ENCODE peak calls at places on chromosomes 5 and 9, in six cellular contexts. One of them, this sample, is unnamed.

GRCh38 chr5:60797482-60798153 is 46.5 kb downstream of the ELOVL7 start:
- DNase-seq in AG09309: no peak
- DNase-seq in ovary: no peak
- DNase-seq in endodermal cell: peak; percentile 61
- DNase-seq in cardiac muscle cell: no peak
- DNase-seq in body of pancreas: no peak
- DNase-seq in this sample: no peak

GRCh38 chr5:130400091-130400490 is 495.8 kb downstream of the CHSY3 start:
- DNase-seq in AG09309: peak; percentile 16
- DNase-seq in ovary: no peak
- DNase-seq in endodermal cell: no peak
- DNase-seq in cardiac muscle cell: peak; percentile 80
- DNase-seq in body of pancreas: no peak
- DNase-seq in this sample: peak; percentile 34

GRCh38 chr9:15135167-15135792 is 171.7 kb downstream of the TTC39B start:
- DNase-seq in AG09309: peak; percentile 57
- DNase-seq in ovary: peak; percentile 22
- DNase-seq in endodermal cell: peak; percentile 93
- DNase-seq in cardiac muscle cell: peak; percentile 86
- DNase-seq in body of pancreas: peak; percentile 63
- DNase-seq in this sample: no peak

GRCh38 chr5:130975299-130975698 is 189.8 kb downstream of the HINT1 start:
- DNase-seq in AG09309: no peak
- DNase-seq in ovary: no peak
- DNase-seq in endodermal cell: no peak
- DNase-seq in cardiac muscle cell: no peak
- DNase-seq in body of pancreas: peak; percentile 25
- DNase-seq in this sample: no peak

GRCh38 chr9:14813336-14814020 is 90.9 kb upstream of the CER1 start:
- DNase-seq in AG09309: no peak
- DNase-seq in ovary: no peak
- DNase-seq in endodermal cell: no peak
- DNase-seq in cardiac muscle cell: peak; percentile 13
- DNase-seq in body of pancreas: no peak
- DNase-seq in this sample: peak; percentile 4

GRCh38 chr9:131666779-131667178 is 73.1 kb downstream of the RAPGEF1 start:
- DNase-seq in AG09309: no peak
- DNase-seq in ovary: no peak
- DNase-seq in endodermal cell: no peak
- DNase-seq in cardiac muscle cell: no peak
- DNase-seq in body of pancreas: no peak
- DNase-seq in this sample: no peak

GRCh38 chr5:61637566-61637965 is 305.5 kb downstream of the ZSWIM6 start:
- DNase-seq in AG09309: no peak
- DNase-seq in ovary: no peak
- DNase-seq in endodermal cell: no peak
- DNase-seq in cardiac muscle cell: no peak
- DNase-seq in body of pancreas: no peak
- DNase-seq in this sample: no peak

GRCh38 chr5:103249068-103249467 is 9.5 kb upstream of the MACIR start:
- DNase-seq in AG09309: no peak
- DNase-seq in ovary: no peak
- DNase-seq in endodermal cell: no peak
- DNase-seq in cardiac muscle cell: no peak
- DNase-seq in body of pancreas: no peak
- DNase-seq in this sample: no peak

GRCh38 chr9:37464426-37465248 is 613 bp downstream of the ZBTB5 start:
- DNase-seq in AG09309: no peak
- DNase-seq in ovary: no peak
- DNase-seq in endodermal cell: no peak
- DNase-seq in cardiac muscle cell: peak; percentile 74
- DNase-seq in body of pancreas: peak; percentile 79
- DNase-seq in this sample: no peak

GRCh38 chr9:110130791-110131416 is 77.1 kb downstream of the C9orf152 start:
- DNase-seq in AG09309: no peak
- DNase-seq in ovary: no peak
- DNase-seq in endodermal cell: peak; percentile 64
- DNase-seq in cardiac muscle cell: no peak
- DNase-seq in body of pancreas: no peak
- DNase-seq in this sample: no peak

GRCh38 chr5:172142709-172143215 is 45.3 kb downstream of the STK10 start:
- DNase-seq in AG09309: no peak
- DNase-seq in ovary: no peak
- DNase-seq in endodermal cell: peak; percentile 69
- DNase-seq in cardiac muscle cell: peak; percentile 55
- DNase-seq in body of pancreas: no peak
- DNase-seq in this sample: no peak

GRCh38 chr5:125198270-125198974 is 452.0 kb upstream of the ZNF608 start:
- DNase-seq in AG09309: peak; percentile 60
- DNase-seq in ovary: peak; percentile 73
- DNase-seq in endodermal cell: no peak
- DNase-seq in cardiac muscle cell: peak; percentile 88
- DNase-seq in body of pancreas: peak; percentile 77
- DNase-seq in this sample: peak; percentile 29

GRCh38 chr5:151585970-151586369 is 5.2 kb downstream of the FAT2 start:
- DNase-seq in AG09309: no peak
- DNase-seq in ovary: no peak
- DNase-seq in endodermal cell: no peak
- DNase-seq in cardiac muscle cell: no peak
- DNase-seq in body of pancreas: no peak
- DNase-seq in this sample: no peak

GRCh38 chr5:116451905-116452450 is 122.6 kb downstream of the SEMA6A start:
- DNase-seq in AG09309: no peak
- DNase-seq in ovary: no peak
- DNase-seq in endodermal cell: peak; percentile 69
- DNase-seq in cardiac muscle cell: no peak
- DNase-seq in body of pancreas: no peak
- DNase-seq in this sample: no peak

GRCh38 chr5:38008198-38008597 is 168.4 kb upstream of the GDNF start:
- DNase-seq in AG09309: no peak
- DNase-seq in ovary: no peak
- DNase-seq in endodermal cell: no peak
- DNase-seq in cardiac muscle cell: no peak
- DNase-seq in body of pancreas: no peak
- DNase-seq in this sample: no peak

GRCh38 chr5:148179234-148179824 is 11.0 kb downstream of the SPINK14 start:
- DNase-seq in AG09309: peak; percentile 57
- DNase-seq in ovary: no peak
- DNase-seq in endodermal cell: no peak
- DNase-seq in cardiac muscle cell: peak; percentile 85
- DNase-seq in body of pancreas: peak; percentile 9
- DNase-seq in this sample: peak; percentile 5

GRCh38 chr5:110716247-110717245 is 9.9 kb downstream of the TMEM232 start:
- DNase-seq in AG09309: no peak
- DNase-seq in ovary: no peak
- DNase-seq in endodermal cell: no peak
- DNase-seq in cardiac muscle cell: no peak
- DNase-seq in body of pancreas: no peak
- DNase-seq in this sample: no peak

GRCh38 chr5:180898621-180899246 is at the start of gene BTNL8:
- DNase-seq in AG09309: no peak
- DNase-seq in ovary: no peak
- DNase-seq in endodermal cell: no peak
- DNase-seq in cardiac muscle cell: no peak
- DNase-seq in body of pancreas: peak; percentile 34
- DNase-seq in this sample: no peak

GRCh38 chr9:121858788-121859187 is 207.4 kb downstream of the DAB2IP start:
- DNase-seq in AG09309: no peak
- DNase-seq in ovary: no peak
- DNase-seq in endodermal cell: peak; percentile 38
- DNase-seq in cardiac muscle cell: no peak
- DNase-seq in body of pancreas: no peak
- DNase-seq in this sample: no peak

GRCh38 chr5:59189482-59189881 is 606.6 kb downstream of the RAB3C start:
- DNase-seq in AG09309: no peak
- DNase-seq in ovary: no peak
- DNase-seq in endodermal cell: no peak
- DNase-seq in cardiac muscle cell: peak; percentile 67
- DNase-seq in body of pancreas: no peak
- DNase-seq in this sample: no peak

GRCh38 chr5:59186623-59187022 is 603.7 kb downstream of the RAB3C start:
- DNase-seq in AG09309: no peak
- DNase-seq in ovary: no peak
- DNase-seq in endodermal cell: no peak
- DNase-seq in cardiac muscle cell: no peak
- DNase-seq in body of pancreas: no peak
- DNase-seq in this sample: no peak

GRCh38 chr5:59187772-59188347 is 605.0 kb downstream of the RAB3C start:
- DNase-seq in AG09309: no peak
- DNase-seq in ovary: no peak
- DNase-seq in endodermal cell: no peak
- DNase-seq in cardiac muscle cell: peak; percentile 80
- DNase-seq in body of pancreas: no peak
- DNase-seq in this sample: no peak

GRCh38 chr5:59190746-59191145 is 607.9 kb downstream of the RAB3C start:
- DNase-seq in AG09309: no peak
- DNase-seq in ovary: no peak
- DNase-seq in endodermal cell: no peak
- DNase-seq in cardiac muscle cell: no peak
- DNase-seq in body of pancreas: no peak
- DNase-seq in this sample: no peak

GRCh38 chr5:59188415-59189225 is 605.7 kb downstream of the RAB3C start:
- DNase-seq in AG09309: no peak
- DNase-seq in ovary: peak; percentile 71
- DNase-seq in endodermal cell: peak; percentile 81
- DNase-seq in cardiac muscle cell: peak; percentile 88
- DNase-seq in body of pancreas: peak; percentile 80
- DNase-seq in this sample: no peak
- H3K4me3 ChIP-seq in AG09309: no peak overlapping the region
- H3K4me3 ChIP-seq in ovary: no peak overlapping the region
- H3K4me3 ChIP-seq in endodermal cell: no peak overlapping the region
- H3K4me3 ChIP-seq in cardiac muscle cell: no peak overlapping the region
- H3K4me3 ChIP-seq in body of pancreas: no peak overlapping the region
- H3K4me3 ChIP-seq in this sample: no peak overlapping the region

GRCh38 chr9:20191239-20191840 is 402.5 kb upstream of the SLC24A2 start:
- DNase-seq in AG09309: no peak
- DNase-seq in ovary: no peak
- DNase-seq in endodermal cell: no peak
- DNase-seq in cardiac muscle cell: no peak
- DNase-seq in body of pancreas: no peak
- DNase-seq in this sample: no peak
- TF ChIP-seq CTCF in AG09309: peak; percentile 2
- TF ChIP-seq CTCF in ovary: no peak
- TF ChIP-seq CTCF in endodermal cell: peak; percentile 49
- TF ChIP-seq CTCF in cardiac muscle cell: no peak
- TF ChIP-seq CTCF in body of pancreas: no peak
- TF ChIP-seq CTCF in this sample: no peak

DNA sequence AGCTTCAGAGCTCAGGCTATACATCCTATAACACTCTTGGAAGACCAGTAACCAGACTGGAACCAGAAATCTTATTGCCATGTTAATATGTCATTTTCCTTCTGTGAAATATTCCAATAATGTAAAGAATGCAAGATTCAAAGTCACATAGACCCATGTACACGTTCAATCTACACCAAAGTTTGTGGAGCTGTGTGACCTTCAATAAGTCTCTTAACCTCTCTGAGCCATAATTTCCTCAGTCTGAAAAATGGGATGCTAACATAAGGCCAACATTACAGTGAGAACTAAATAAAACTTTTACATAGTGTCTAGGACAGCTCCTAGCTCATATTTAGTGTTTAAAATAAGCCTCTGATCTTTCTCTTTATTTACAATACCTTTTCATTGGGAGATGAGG is 70.4 kb downstream of the ARRDC3 start:
- DNase-seq in AG09309: no peak
- DNase-seq in ovary: no peak
- DNase-seq in endodermal cell: no peak
- DNase-seq in cardiac muscle cell: no peak
- DNase-seq in body of pancreas: no peak
- DNase-seq in this sample: no peak
- H3K4me3 ChIP-seq in AG09309: no peak overlapping the region
- H3K4me3 ChIP-seq in ovary: no peak overlapping the region
- H3K4me3 ChIP-seq in endodermal cell: no peak overlapping the region
- H3K4me3 ChIP-seq in cardiac muscle cell: no peak overlapping the region
- H3K4me3 ChIP-seq in body of pancreas: no peak overlapping the region
- H3K4me3 ChIP-seq in this sample: no peak overlapping the region

DNA sequence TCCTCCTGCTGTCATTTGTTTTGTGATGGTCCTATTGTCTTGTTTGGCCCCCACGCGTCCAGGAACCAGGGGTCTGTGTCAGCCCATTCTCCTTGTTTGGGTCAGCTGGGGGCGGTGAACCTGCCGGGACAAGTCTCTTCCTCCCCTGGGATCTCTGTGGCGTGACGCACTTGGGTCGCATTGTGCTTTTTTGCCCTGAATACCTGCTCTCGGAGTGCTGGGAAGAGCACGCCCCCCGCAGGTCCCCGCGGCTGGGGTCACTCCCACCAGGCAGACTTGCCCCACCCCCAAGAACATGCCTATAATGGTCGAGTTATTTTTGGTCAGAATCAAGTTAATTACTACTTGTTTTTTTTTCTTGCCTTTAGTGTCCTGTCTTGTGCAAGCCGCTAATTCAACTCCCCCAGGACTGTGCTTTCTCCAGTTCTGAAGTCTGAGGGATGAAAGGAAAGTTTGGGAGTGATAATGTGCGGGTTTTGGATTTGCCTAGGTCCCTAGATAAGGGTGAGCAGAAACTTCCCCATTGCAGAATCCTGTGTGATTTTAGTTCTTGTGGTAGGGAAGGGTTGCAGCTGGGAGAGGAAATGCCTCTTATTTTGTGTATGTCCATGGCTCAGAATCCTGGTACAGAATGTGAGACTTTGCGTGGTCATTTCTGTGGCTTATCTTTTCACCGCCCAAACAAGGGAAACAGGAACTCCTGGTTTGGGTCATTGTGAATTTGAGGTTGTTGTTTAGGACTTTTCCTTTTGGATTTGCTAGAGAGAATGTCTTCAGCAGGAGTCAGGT is 791 bp downstream of the ACER2 start:
- DNase-seq in AG09309: no peak
- DNase-seq in ovary: peak; percentile 35
- DNase-seq in endodermal cell: peak; percentile 79
- DNase-seq in cardiac muscle cell: peak; percentile 68
- DNase-seq in body of pancreas: peak; percentile 40
- DNase-seq in this sample: no peak
- TF ChIP-seq CTCF in AG09309: no peak
- TF ChIP-seq CTCF in ovary: no peak
- TF ChIP-seq CTCF in endodermal cell: no peak
- TF ChIP-seq CTCF in cardiac muscle cell: no peak
- TF ChIP-seq CTCF in body of pancreas: no peak
- TF ChIP-seq CTCF in this sample: no peak

DNA sequence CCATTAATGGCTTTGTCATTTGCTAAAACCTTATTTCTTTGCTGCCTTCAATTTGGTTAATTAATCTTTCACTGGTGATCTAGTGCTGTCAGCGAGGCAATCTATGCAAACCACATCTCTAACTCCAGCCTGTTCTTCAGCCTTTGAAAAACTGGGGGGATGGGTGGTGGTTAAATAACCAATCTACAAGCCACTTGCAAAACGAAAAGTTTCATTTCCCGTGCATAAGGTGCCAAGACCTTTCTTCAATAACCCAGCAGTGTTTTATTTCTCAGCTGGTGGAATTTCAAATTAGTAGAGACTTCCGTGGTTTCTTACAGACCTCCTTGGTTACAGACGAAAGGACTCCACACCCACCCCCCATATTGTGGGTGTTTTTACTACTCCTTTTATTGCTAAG is 379.5 kb downstream of the MLLT3 start:
- DNase-seq in AG09309: no peak
- DNase-seq in ovary: no peak
- DNase-seq in endodermal cell: no peak
- DNase-seq in cardiac muscle cell: no peak
- DNase-seq in body of pancreas: no peak
- DNase-seq in this sample: no peak
- H3K4me3 ChIP-seq in AG09309: no peak overlapping the region
- H3K4me3 ChIP-seq in ovary: no peak overlapping the region
- H3K4me3 ChIP-seq in endodermal cell: no peak overlapping the region
- H3K4me3 ChIP-seq in cardiac muscle cell: no peak overlapping the region
- H3K4me3 ChIP-seq in body of pancreas: no peak overlapping the region
- H3K4me3 ChIP-seq in this sample: no peak overlapping the region

GRCh38 chr9:21904776-21905175 is 89.4 kb downstream of the CDKN2A start:
- DNase-seq in AG09309: no peak
- DNase-seq in ovary: no peak
- DNase-seq in endodermal cell: peak; percentile 60
- DNase-seq in cardiac muscle cell: no peak
- DNase-seq in body of pancreas: no peak
- DNase-seq in this sample: no peak
- TF ChIP-seq CTCF in AG09309: peak; percentile 43
- TF ChIP-seq CTCF in ovary: no peak
- TF ChIP-seq CTCF in endodermal cell: peak; percentile 52
- TF ChIP-seq CTCF in cardiac muscle cell: no peak
- TF ChIP-seq CTCF in body of pancreas: no peak
- TF ChIP-seq CTCF in this sample: no peak

This sample was measured in AG04449.